ENCODE peak calls at places on chromosome 5, in eight cellular contexts. W is ovary; J is CD4-positive, alpha-beta memory T cell; D is heart left ventricle; Y is tibial nerve; T is HAP-1; I is psoas muscle; N is AG10803. R is an unnamed sample.

GRCh38 chr5:154198611-154199230 is 8.2 kb downstream of the GALNT10 start:
- DNase-seq in T (no peak), N (peak), D (no peak), J (no peak), I (no peak), W (no peak), Y (no peak), R (no peak)

GRCh38 chr5:180830253-180831138 is 27.9 kb upstream of the MGAT1 start:
- DNase-seq in I (peak), Y (no peak), J (peak), W (peak), D (peak), N (peak), T (no peak), R (peak)

GRCh38 chr5:56641635-56642255 is 173.6 kb upstream of the MAP3K1 start:
- DNase-seq in J (no peak), W (no peak), I (no peak), Y (no peak), N (no peak), T (no peak), D (no peak), R (no peak)

GRCh38 chr5:126801992-126802294 is 25.0 kb downstream of the LMNB1 start:
- DNase-seq in J (peak), N (peak), I (no peak), Y (peak), T (no peak), W (no peak), D (no peak), R (no peak)

GRCh38 chr5:147509041-147509709 is 693 bp downstream of the DPYSL3 start:
- DNase-seq in D (peak), T (no peak), W (peak), Y (peak), I (peak), N (peak), J (no peak), R (no peak)

GRCh38 chr5:88436290-88436689 is 167.6 kb upstream of the TMEM161B start:
- DNase-seq in W (no peak), T (no peak), D (no peak), J (no peak), I (no peak), N (no peak), Y (no peak), R (no peak)

GRCh38 chr5:59189482-59189881 is 606.6 kb downstream of the RAB3C start:
- DNase-seq in W (no peak), T (no peak), N (no peak), J (no peak), D (peak), Y (no peak), I (no peak), R (no peak)

GRCh38 chr5:101897914-101898313 is 398.2 kb downstream of the SLCO4C1 start:
- DNase-seq in J (no peak), T (no peak), I (no peak), N (no peak), D (no peak), Y (no peak), W (no peak), R (no peak)

GRCh38 chr5:442335-443238 is at the start of gene EXOC3:
- DNase-seq in T (peak), W (peak), D (peak), N (peak), Y (peak), I (peak), J (peak), R (peak)

GRCh38 chr5:134490255-134490924 is 35.1 kb upstream of the JADE2 start:
- DNase-seq in I (no peak), T (no peak), Y (no peak), W (no peak), N (no peak), D (no peak), J (no peak), R (no peak)

GRCh38 chr5:148583421-148583965 is 70.8 kb downstream of the HTR4 start:
- DNase-seq in I (no peak), N (no peak), D (no peak), W (no peak), T (no peak), J (no peak), Y (no peak), R (no peak)

GRCh38 chr5:149581192-149581861 is at the start of gene ARHGEF37:
- DNase-seq in N (peak), J (peak), W (peak), D (peak), I (peak), T (peak), Y (peak), R (no peak)

GRCh38 chr5:121668635-121669034 is 183.0 kb upstream of the FTMT start:
- DNase-seq in I (no peak), J (no peak), D (no peak), Y (no peak), T (no peak), N (no peak), W (no peak), R (no peak)

GRCh38 chr5:153489611-153490010 is 859 bp upstream of the GRIA1 start:
- DNase-seq in N (peak), J (no peak), W (no peak), T (no peak), D (no peak), Y (no peak), I (no peak), R (no peak)

GRCh38 chr5:169970911-169971436 is 9.3 kb downstream of the INSYN2B start:
- DNase-seq in Y (peak), J (no peak), N (peak), T (no peak), D (peak), I (peak), W (no peak), R (no peak)

GRCh38 chr5:154487541-154487940 is 9.5 kb upstream of the HAND1 start:
- DNase-seq in T (no peak), D (no peak), W (no peak), I (no peak), J (no peak), N (no peak), Y (no peak), R (no peak)

GRCh38 chr5:42268630-42269029 is 154.6 kb upstream of the GHR start:
- DNase-seq in J (no peak), Y (no peak), N (peak), I (no peak), W (no peak), T (no peak), D (no peak), R (no peak)

GRCh38 chr5:74865799-74866652 is at the start of gene FAM169A:
- DNase-seq in I (peak), T (peak), W (peak), J (peak), Y (no peak), N (peak), D (peak), R (peak)

GRCh38 chr5:74866653-74867162 is 521 bp upstream of the FAM169A start:
- DNase-seq in Y (no peak), W (peak), J (no peak), D (no peak), I (no peak), N (no peak), T (peak), R (no peak)

GRCh38 chr5:74865293-74865798 is 841 bp downstream of the FAM169A start:
- DNase-seq in N (no peak), T (peak), D (no peak), Y (no peak), J (no peak), I (no peak), W (no peak), R (no peak)

GRCh38 chr5:74863726-74864125 is 2.5 kb downstream of the FAM169A start:
- DNase-seq in J (no peak), D (no peak), I (no peak), W (no peak), T (no peak), Y (no peak), N (no peak), R (no peak)

DNA sequence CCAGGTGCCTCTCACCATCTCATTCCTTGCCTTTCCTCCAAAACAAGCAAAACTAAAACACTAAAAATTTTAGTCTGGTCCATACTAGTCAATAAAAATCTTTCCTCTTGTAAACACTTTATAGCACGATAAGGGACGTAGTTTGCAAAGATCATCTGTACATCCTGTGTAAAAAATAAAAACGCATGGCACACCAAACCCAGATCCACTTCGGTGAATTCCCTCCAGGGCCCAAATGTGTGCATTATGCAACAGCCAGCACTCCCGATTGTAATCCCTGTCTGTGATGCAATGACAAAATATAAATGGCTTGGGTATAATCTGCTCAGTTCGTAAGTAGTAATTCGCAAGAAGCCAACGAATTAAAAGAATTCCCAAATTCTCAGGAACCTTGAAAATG is 1.4 kb downstream of the FAM169A start:
- DNase-seq in Y (no peak), T (peak), J (no peak), N (no peak), D (no peak), W (no peak), I (no peak), R (no peak)
- H3K4me3 ChIP-seq in Y (no peak), T (peak), J (no peak), N (no peak), D (no peak), W (no peak), I (no peak), R (peak)

DNA sequence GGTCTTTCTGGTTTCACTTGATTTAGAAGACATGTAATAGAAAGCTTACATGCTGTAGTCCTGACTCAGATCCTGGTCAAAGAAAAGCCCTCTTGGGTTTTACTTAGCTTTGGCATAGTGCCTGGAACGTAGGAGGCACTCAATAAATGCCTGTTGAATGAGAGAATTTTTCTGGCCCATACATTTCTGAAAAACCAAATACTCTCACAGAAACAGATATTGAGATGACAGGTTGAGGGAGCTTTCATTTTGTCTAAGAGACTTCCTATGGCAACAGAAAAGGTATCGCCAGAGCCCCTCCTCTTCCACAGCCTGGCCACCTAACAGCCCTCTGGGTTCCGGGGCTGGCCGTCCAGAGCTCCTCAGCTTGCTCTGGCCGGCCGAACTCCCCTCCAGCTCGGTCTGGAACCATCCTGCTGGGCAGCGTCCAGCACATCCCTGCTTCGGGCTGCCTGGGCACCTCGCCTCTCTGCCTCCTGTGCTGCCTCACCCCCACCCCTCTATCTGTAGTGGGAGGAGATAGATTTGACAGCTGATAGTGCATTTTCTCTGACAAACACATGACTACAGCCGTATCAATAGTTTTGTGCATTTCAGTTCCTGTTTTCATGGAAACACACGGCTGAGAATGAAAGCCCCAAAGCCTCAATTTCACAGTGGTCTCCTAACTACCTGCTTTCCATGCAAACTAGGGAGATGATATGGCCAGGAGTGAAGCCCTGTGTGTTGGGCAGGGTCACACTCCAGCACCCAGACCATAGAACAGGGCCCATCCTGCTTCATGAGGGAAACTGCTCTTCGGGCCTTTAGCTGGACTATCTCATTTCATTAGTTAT is 1.1 kb downstream of the IL4 start:
- DNase-seq in W (no peak), T (no peak), Y (no peak), N (peak), J (no peak), I (no peak), D (no peak), R (no peak)
- H3K4me3 ChIP-seq in W (no peak), T (no peak), Y (no peak), N (peak), J (no peak), I (no peak), D (no peak), R (no peak)

GRCh38 chr5:123089572-123089970 is 530 bp downstream of the PRDM6 start:
- DNase-seq in I (peak), J (no peak), N (peak), Y (no peak), W (peak), D (no peak), T (peak), R (no peak)

GRCh38 chr5:123088031-123088805 is 823 bp upstream of the PRDM6 start:
- DNase-seq in W (no peak), I (no peak), D (peak), T (no peak), N (no peak), Y (no peak), J (no peak), R (no peak)

GRCh38 chr5:123086376-123087055 is 2.5 kb upstream of the PRDM6 start:
- DNase-seq in D (no peak), W (no peak), J (no peak), I (no peak), N (no peak), Y (no peak), T (no peak), R (no peak)

GRCh38 chr5:123085638-123086286 is 3.3 kb upstream of the PRDM6 start:
- DNase-seq in Y (no peak), T (no peak), D (no peak), J (no peak), I (no peak), N (no peak), W (no peak), R (no peak)

GRCh38 chr5:123087173-123088030 is 1.6 kb upstream of the PRDM6 start:
- DNase-seq in Y (no peak), N (no peak), I (no peak), D (no peak), W (no peak), J (no peak), T (no peak), R (no peak)
- H3K4me3 ChIP-seq in Y (no peak), N (no peak), I (peak), D (peak), W (no peak), J (no peak), T (no peak), R (no peak)

GRCh38 chr5:177390363-177391300 is 6.4 kb downstream of the SLC34A1 start:
- DNase-seq in N (peak), W (peak), D (peak), T (peak), J (peak), I (peak), Y (peak), R (peak)
- H3K4me3 ChIP-seq in N (no peak), W (no peak), D (no peak), T (no peak), J (no peak), I (no peak), Y (no peak), R (no peak)

R was measured in DND-41.